ENCODE peak calls at places on chromosomes 5 and 9, in four cellular contexts. S is lower lobe of right lung, I is IMR-90, P is choroid plexus epithelial cell. C is an unnamed sample.

GRCh38 chr9:120109242-120109641 is 470.7 kb downstream of the CDK5RAP2 start:
- DNase-seq in S (no peak), I (no peak), P (no peak), C (no peak)

GRCh38 chr5:136856648-136857047 is 491.3 kb upstream of the TRPC7 start:
- DNase-seq in S (no peak), I (no peak), P (no peak), C (no peak)

GRCh38 chr9:2494571-2494970 is 127.0 kb upstream of the VLDLR start:
- DNase-seq in S (no peak), I (peak), P (peak), C (peak)

GRCh38 chr9:8660383-8660782 is 860.8 kb upstream of the DMAC1 start:
- DNase-seq in S (no peak), I (no peak), P (peak), C (peak)

GRCh38 chr5:64744914-64745313 is 23.6 kb downstream of the SREK1IP1 start:
- DNase-seq in S (no peak), I (no peak), P (no peak), C (no peak)

GRCh38 chr9:36306481-36307306 is 48.4 kb upstream of the GNE start:
- DNase-seq in S (no peak), I (peak), P (peak), C (peak)

GRCh38 chr5:137699291-137700281 is 36.3 kb downstream of the KLHL3 start:
- DNase-seq in S (no peak), I (peak), P (peak), C (peak)

GRCh38 chr9:36163049-36163839 is 5.9 kb upstream of the CCIN start:
- DNase-seq in S (no peak), I (peak), P (peak), C (peak)

GRCh38 chr5:55308254-55308836 is 556 bp downstream of the MTREX start:
- DNase-seq in S (no peak), I (peak), P (peak), C (peak)

GRCh38 chr5:178198706-178199105 is 5.6 kb upstream of the HNRNPAB start:
- DNase-seq in S (no peak), I (no peak), P (no peak), C (no peak)

GRCh38 chr5:163407034-163407652 is 30.3 kb upstream of the CCNG1 start:
- DNase-seq in S (no peak), I (no peak), P (peak), C (peak)

GRCh38 chr5:25255128-25255527 is 610.4 kb upstream of the CDH10 start:
- DNase-seq in S (no peak), I (no peak), P (no peak), C (no peak)

GRCh38 chr5:59587489-59588337 is 305.8 kb downstream of the PDE4D start:
- DNase-seq in S (peak), I (peak), P (peak), C (peak)

GRCh38 chr5:132456553-132457361 is 33.8 kb downstream of the IRF1 start:
- DNase-seq in S (peak), I (no peak), P (peak), C (peak)

GRCh38 chr5:56145106-56145505 is 88.0 kb downstream of the ANKRD55 start:
- DNase-seq in S (no peak), I (no peak), P (no peak), C (no peak)

GRCh38 chr5:83025690-83026472 is 51.3 kb downstream of the TMEM167A start:
- DNase-seq in S (no peak), I (peak), P (no peak), C (no peak)

GRCh38 chr5:56490971-56491468 is 257.9 kb upstream of the ANKRD55 start:
- DNase-seq in S (peak), I (no peak), P (peak), C (peak)

GRCh38 chr9:112409758-112410157 is 29.9 kb downstream of the HSDL2 start:
- DNase-seq in S (no peak), I (no peak), P (no peak), C (no peak)

GRCh38 chr5:173825215-173825865 is 62.8 kb upstream of the CPEB4 start:
- DNase-seq in S (no peak), I (no peak), P (no peak), C (peak)

GRCh38 chr5:38101897-38102296 is 156.5 kb upstream of the EGFLAM start:
- DNase-seq in S (no peak), I (no peak), P (no peak), C (no peak)

GRCh38 chr9:110967196-110967595 is 71.1 kb downstream of the LPAR1 start:
- DNase-seq in S (no peak), I (no peak), P (no peak), C (no peak)

GRCh38 chr5:68962632-68963484 is 131.0 kb upstream of the SLC30A5 start:
- DNase-seq in S (no peak), I (peak), P (peak), C (peak)

GRCh38 chr5:2714026-2714425 is 37.5 kb downstream of the IRX2 start:
- DNase-seq in S (no peak), I (no peak), P (no peak), C (no peak)

GRCh38 chr9:135602789-135603481 is 36.4 kb downstream of the GLT6D1 start:
- DNase-seq in S (peak), I (peak), P (peak), C (peak)

GRCh38 chr5:150410524-150411244 is 2.0 kb downstream of the CD74 start:
- DNase-seq in S (no peak), I (peak), P (peak), C (peak)

GRCh38 chr5:87536365-87536764 is 123.6 kb upstream of the CCNH start:
- DNase-seq in S (no peak), I (no peak), P (no peak), C (no peak)

GRCh38 chr9:75739884-75740611 is 150.4 kb upstream of the PCSK5 start:
- DNase-seq in S (no peak), I (no peak), P (no peak), C (no peak)

GRCh38 chr5:137176609-137177008 is 322.5 kb downstream of the SPOCK1 start:
- DNase-seq in S (no peak), I (no peak), P (no peak), C (no peak)

GRCh38 chr5:75037106-75037505 is 15.3 kb downstream of the GCNT4 start:
- DNase-seq in S (no peak), I (peak), P (peak), C (peak)

GRCh38 chr9:131500939-131501541 is 1.7 kb upstream of the POMT1 start:
- DNase-seq in S (no peak), I (peak), P (peak), C (peak)

GRCh38 chr9:86942352-86943222 is 4.7 kb downstream of the GAS1 start:
- DNase-seq in S (no peak), I (no peak), P (no peak), C (peak)

GRCh38 chr9:86943223-86943870 is 4.0 kb downstream of the GAS1 start:
- DNase-seq in S (no peak), I (no peak), P (peak), C (peak)

GRCh38 chr9:86945868-86946711 is 1.2 kb downstream of the GAS1 start:
- DNase-seq in S (peak), I (peak), P (peak), C (peak)

GRCh38 chr9:86944974-86945867 is 2.1 kb downstream of the GAS1 start:
- DNase-seq in S (no peak), I (peak), P (peak), C (no peak)

GRCh38 chr9:86943871-86944240 is 3.5 kb downstream of the GAS1 start:
- DNase-seq in S (no peak), I (no peak), P (no peak), C (no peak)
- H3K4me3 ChIP-seq in S (peak), I (no peak), P (peak), C (peak)

DNA sequence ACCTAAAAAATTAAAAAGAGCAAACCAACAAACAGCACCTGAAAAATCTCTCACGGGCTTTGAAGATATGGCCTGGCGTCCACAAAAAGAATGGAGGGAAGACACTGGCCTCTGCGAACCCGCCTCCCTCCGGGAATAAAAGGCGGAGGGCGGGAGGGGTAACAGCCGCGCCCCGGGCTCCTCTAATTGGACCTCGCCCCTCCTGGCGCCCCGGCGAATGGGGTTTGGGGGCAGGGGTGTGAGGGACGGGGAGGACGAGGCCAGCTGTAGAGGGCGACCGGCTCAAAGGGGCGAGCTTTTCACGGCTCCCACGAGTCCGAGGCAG is 753 bp downstream of the FANCC start:
- DNase-seq in S (peak), I (peak), P (peak), C (peak)
- TF ChIP-seq CTCF in S (no peak), I (peak), P (peak), C (no peak)

GRCh38 chr5:81242906-81243436 is 9.8 kb downstream of the CKMT2 start:
- DNase-seq in S (no peak), I (no peak), P (no peak), C (no peak)
- H3K4me3 ChIP-seq in S (no peak), I (no peak), P (no peak), C (no peak)

DNA sequence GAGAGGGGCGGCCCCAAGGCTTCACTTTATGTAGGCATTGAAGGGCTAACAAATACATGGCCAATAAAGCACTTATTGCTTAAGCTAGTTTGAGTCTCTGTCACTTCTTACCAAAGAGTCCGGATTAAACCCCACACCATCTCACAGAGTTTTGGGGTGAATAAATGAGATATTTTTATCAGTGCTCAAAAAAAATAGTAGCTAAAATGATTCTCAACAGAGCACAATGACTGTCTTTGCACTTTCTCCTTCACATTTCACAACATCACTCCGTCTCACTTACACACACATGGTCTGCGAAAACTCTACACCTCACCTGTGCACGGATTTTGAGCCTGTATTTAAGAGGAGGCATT is 92.9 kb downstream of the LMX1B start:
- DNase-seq in S (no peak), I (no peak), P (no peak), C (no peak)
- TF ChIP-seq CTCF in S (no peak), I (no peak), P (no peak), C (no peak)

DNA sequence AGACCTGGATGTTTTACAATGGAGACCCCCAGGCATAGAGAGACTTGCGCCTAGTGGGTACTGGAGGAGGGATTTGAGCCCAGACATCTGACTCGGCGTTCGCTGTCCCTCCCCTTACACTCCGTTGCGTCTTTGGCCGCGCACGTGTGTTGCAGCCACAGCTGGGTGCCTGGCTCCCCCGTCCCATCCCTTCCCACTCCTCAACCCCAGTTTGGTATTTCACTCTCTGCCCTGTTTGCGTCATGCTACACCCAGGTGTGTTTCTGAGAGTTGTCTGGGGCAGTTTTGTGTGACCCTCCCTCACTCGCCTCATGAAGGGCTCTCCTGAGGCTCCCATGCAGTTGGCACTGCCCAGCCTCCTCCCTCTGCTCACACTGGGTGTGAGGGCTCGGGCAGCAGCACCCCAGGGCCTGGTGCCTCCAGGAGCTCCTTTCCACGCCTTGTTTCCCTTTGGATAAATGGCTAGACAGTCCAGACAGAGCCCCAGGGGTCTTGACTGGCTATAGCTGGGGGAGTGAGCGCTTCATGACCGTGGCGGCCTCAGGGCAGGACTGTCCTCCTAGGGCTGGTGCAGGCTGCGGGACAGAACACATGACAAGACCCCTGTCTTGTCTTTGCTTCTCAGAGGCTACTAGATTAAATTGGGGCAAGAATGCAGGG is 13.6 kb downstream of the TCF7 start:
- DNase-seq in S (no peak), I (no peak), P (no peak), C (no peak)
- H3K4me3 ChIP-seq in S (no peak), I (no peak), P (no peak), C (no peak)

GRCh38 chr9:128636024-128636390 is 20.6 kb downstream of the DYNC2I2 start:
- DNase-seq in S (peak), I (no peak), P (no peak), C (no peak)
- TF ChIP-seq CTCF in S (peak), I (no peak), P (peak), C (peak)

GRCh38 chr9:129351642-129352151 is 173.6 kb upstream of the IER5L start:
- DNase-seq in S (no peak), I (no peak), P (no peak), C (no peak)
- H3K4me3 ChIP-seq in S (peak), I (peak), P (peak), C (peak)

GRCh38 chr5:107796797-107797196 is 126.1 kb upstream of the EFNA5 start:
- DNase-seq in S (no peak), I (peak), P (peak), C (no peak)
- TF ChIP-seq CTCF in S (no peak), I (peak), P (peak), C (no peak)

C was measured in fibroblast of villous mesenchyme.